ENCODE peak calls at places on chromosomes 11 and 22, in eight cellular contexts. H is activated CD4-positive, alpha-beta T cell treated with anti-CD3 and anti-CD28 coated beads, Interleukin-2, amount 10 ng/mL, durations not matched to agents 7 days and 5 days; P is HT-29; C is skeletal muscle cell; O is T-helper 1 cell; U is T-helper 2 cell; N is C1 segment of cervical spinal cord; Q is activated effector memory CD4-positive, alpha-beta T cell treated with Interleukin-2 at 50 U/mL for 16 hours. L is an unnamed sample.

GRCh38 chr11:129620705-129621104 is 194.9 kb upstream of the TMEM45B start:
- DNase-seq in H (no peak), P (no peak), C (no peak), O (no peak), U (no peak), N (no peak), Q (no peak), L (no peak)

GRCh38 chr11:1888811-1889526 is 2.7 kb downstream of the PRR33 start:
- DNase-seq in H (peak; percentile 87), P (no peak), C (no peak), O (peak; percentile 63), U (peak; percentile 95), N (no peak), Q (peak; percentile 80), L (no peak)

GRCh38 chr11:61718613-61719302 is 33.7 kb upstream of the MYRF start:
- DNase-seq in H (no peak), P (no peak), C (no peak), O (no peak), U (no peak), N (no peak), Q (no peak), L (peak; percentile 89)

GRCh38 chr11:92707173-92707619 is 262.3 kb upstream of the MTNR1B start:
- DNase-seq in H (no peak), P (no peak), C (peak; percentile 69), O (no peak), U (no peak), N (no peak), Q (no peak), L (no peak)

GRCh38 chr22:17489101-17489500 is 74.2 kb upstream of the SLC25A18 start:
- DNase-seq in H (no peak), P (no peak), C (no peak), O (no peak), U (no peak), N (no peak), Q (no peak), L (no peak)

GRCh38 chr11:111360150-111361043 is 18.7 kb downstream of the POU2AF1 start:
- DNase-seq in H (no peak), P (peak; percentile 93), C (no peak), O (no peak), U (no peak), N (no peak), Q (no peak), L (no peak)

GRCh38 chr11:6604081-6604626 is 580 bp downstream of the ILK start:
- DNase-seq in H (peak; percentile 69), P (peak; percentile 79), C (peak; percentile 26), O (peak; percentile 52), U (peak; percentile 80), N (peak; percentile 61), Q (peak; percentile 42), L (peak; percentile 77)

GRCh38 chr22:19871845-19872778 is 17.4 kb upstream of the GNB1L start:
- DNase-seq in H (no peak), P (no peak), C (no peak), O (no peak), U (no peak), N (no peak), Q (no peak), L (no peak)

GRCh38 chr11:47257178-47257517 is 648 bp upstream of the NR1H3 start:
- DNase-seq in H (no peak), P (no peak), C (no peak), O (no peak), U (no peak), N (no peak), Q (no peak), L (no peak)

GRCh38 chr11:118916842-118917388 is 8.8 kb downstream of the BCL9L start:
- DNase-seq in H (no peak), P (no peak), C (peak; percentile 69), O (no peak), U (no peak), N (no peak), Q (no peak), L (no peak)

GRCh38 chr22:32204211-32204855 is 540 bp downstream of the RFPL2 start:
- DNase-seq in H (no peak), P (no peak), C (no peak), O (no peak), U (peak; percentile 40), N (no peak), Q (no peak), L (no peak)

GRCh38 chr22:38758276-38758945 is 2.6 kb upstream of the SUN2 start:
- DNase-seq in H (peak; percentile 71), P (no peak), C (no peak), O (peak; percentile 63), U (peak; percentile 68), N (no peak), Q (peak; percentile 51), L (no peak)

GRCh38 chr11:95884364-95884763 is 39.5 kb downstream of the MTMR2 start:
- DNase-seq in H (no peak), P (no peak), C (peak; percentile 62), O (no peak), U (no peak), N (no peak), Q (no peak), L (no peak)

GRCh38 chr11:61489833-61490585 is 18.5 kb upstream of the LRRC10B start:
- DNase-seq in H (no peak), P (peak; percentile 86), C (no peak), O (no peak), U (no peak), N (no peak), Q (no peak), L (peak; percentile 75)

GRCh38 chr11:12103411-12104225 is 6.8 kb upstream of the MICAL2 start:
- DNase-seq in H (no peak), P (no peak), C (no peak), O (no peak), U (no peak), N (no peak), Q (no peak), L (no peak)

GRCh38 chr11:85595285-85595884 is 31.8 kb downstream of the DLG2 start:
- DNase-seq in H (peak; percentile 27), P (peak; percentile 72), C (peak; percentile 18), O (no peak), U (peak; percentile 62), N (no peak), Q (no peak), L (peak; percentile 39)

GRCh38 chr22:43473031-43473430 is 61.2 kb downstream of the MPPED1 start:
- DNase-seq in H (no peak), P (no peak), C (no peak), O (no peak), U (no peak), N (no peak), Q (no peak), L (no peak)

GRCh38 chr11:17752144-17752543 is 17.6 kb downstream of the KCNC1 start:
- DNase-seq in H (no peak), P (no peak), C (no peak), O (no peak), U (no peak), N (no peak), Q (no peak), L (no peak)

GRCh38 chr11:76616676-76617552 is 53.6 kb downstream of the LRRC32 start:
- DNase-seq in H (no peak), P (no peak), C (no peak), O (no peak), U (no peak), N (no peak), Q (no peak), L (no peak)

GRCh38 chr11:82796970-82797594 is 63.4 kb upstream of the FAM181B start:
- DNase-seq in H (no peak), P (no peak), C (no peak), O (no peak), U (no peak), N (peak; percentile 26), Q (no peak), L (no peak)

GRCh38 chr11:66886671-66887221 is 29.9 kb downstream of the LRFN4 start:
- DNase-seq in H (no peak), P (no peak), C (no peak), O (no peak), U (no peak), N (no peak), Q (no peak), L (no peak)

GRCh38 chr11:20363500-20364411 is at the start of gene HTATIP2:
- DNase-seq in H (peak; percentile 71), P (peak; percentile 75), C (no peak), O (peak; percentile 65), U (peak; percentile 84), N (peak; percentile 53), Q (peak; percentile 66), L (peak; percentile 70)

GRCh38 chr11:99952816-99953215 is 734.3 kb upstream of the ARHGAP42 start:
- DNase-seq in H (no peak), P (no peak), C (peak; percentile 44), O (no peak), U (no peak), N (no peak), Q (no peak), L (no peak)

GRCh38 chr22:49975543-49976389 is 15.2 kb downstream of the PIM3 start:
- DNase-seq in H (no peak), P (no peak), C (no peak), O (no peak), U (peak; percentile 58), N (no peak), Q (no peak), L (no peak)

GRCh38 chr11:121318848-121319834 is 26.6 kb downstream of the SC5D start:
- DNase-seq in H (peak; percentile 57), P (peak; percentile 67), C (peak; percentile 25), O (peak; percentile 5), U (peak; percentile 65), N (no peak), Q (no peak), L (peak; percentile 49)

GRCh38 chr11:101429708-101430107 is 154.1 kb downstream of the TRPC6 start:
- DNase-seq in H (no peak), P (no peak), C (no peak), O (no peak), U (no peak), N (no peak), Q (no peak), L (no peak)

GRCh38 chr11:31720666-31721199 is 90.4 kb downstream of the PAX6 start:
- DNase-seq in H (no peak), P (no peak), C (no peak), O (no peak), U (no peak), N (no peak), Q (no peak), L (no peak)

GRCh38 chr11:8501838-8502237 is 92.2 kb downstream of the STK33 start:
- DNase-seq in H (no peak), P (no peak), C (no peak), O (no peak), U (no peak), N (no peak), Q (no peak), L (no peak)

GRCh38 chr11:3947084-3947483 is 91.6 kb downstream of the STIM1 start:
- DNase-seq in H (peak; percentile 84), P (no peak), C (no peak), O (peak; percentile 35), U (peak; percentile 93), N (no peak), Q (peak; percentile 31), L (peak; percentile 33)

GRCh38 chr11:33605703-33606102 is 94.9 kb downstream of the C11orf91 start:
- DNase-seq in H (no peak), P (no peak), C (no peak), O (no peak), U (no peak), N (no peak), Q (no peak), L (no peak)

GRCh38 chr22:17563936-17564391 is 666 bp downstream of the SLC25A18 start:
- DNase-seq in H (no peak), P (no peak), C (peak; percentile 62), O (no peak), U (no peak), N (no peak), Q (no peak), L (peak; percentile 47)

GRCh38 chr11:92510591-92510990 is 286.0 kb downstream of the FAT3 start:
- DNase-seq in H (no peak), P (no peak), C (no peak), O (no peak), U (no peak), N (no peak), Q (no peak), L (no peak)

GRCh38 chr11:19080579-19080993 is 20.1 kb upstream of the MRGPRX2 start:
- DNase-seq in H (no peak), P (no peak), C (peak; percentile 95), O (no peak), U (no peak), N (no peak), Q (no peak), L (no peak)

GRCh38 chr11:74142624-74143023 is 28.2 kb downstream of the C2CD3 start:
- DNase-seq in H (no peak), P (no peak), C (no peak), O (no peak), U (no peak), N (no peak), Q (no peak), L (peak; percentile 53)

L was measured in AG08396.